ENCODE peak calls at places on chromosomes 7 and 10, in eight cellular contexts. X, M, L, R, Z, J, B and P are unnamed samples.

GRCh38 chr10:115844592-115844991 is 428.4 kb downstream of the GFRA1 start:
- DNase-seq in X (no peak), M (no peak), L (no peak), R (peak; percentile 31), Z (no peak), J (no peak), B (no peak), P (no peak)

GRCh38 chr7:26202019-26202985 is 757 bp downstream of the CBX3 start:
- DNase-seq in X (peak; percentile 41), M (peak; percentile 77), L (peak; percentile 22), R (peak; percentile 24), Z (peak; percentile 54), J (peak; percentile 64), B (peak; percentile 64), P (peak; percentile 37)

GRCh38 chr10:46311501-46311951 is 24.7 kb downstream of the ANTXRL start:
- DNase-seq in X (no peak), M (no peak), L (no peak), R (no peak), Z (no peak), J (no peak), B (no peak), P (no peak)

GRCh38 chr7:158023563-158024350 is 563.9 kb downstream of the PTPRN2 start:
- DNase-seq in X (no peak), M (no peak), L (no peak), R (no peak), Z (no peak), J (no peak), B (no peak), P (no peak)

GRCh38 chr10:97411411-97411810 is 10.3 kb upstream of the RRP12 start:
- DNase-seq in X (no peak), M (no peak), L (no peak), R (peak; percentile 86), Z (peak; percentile 69), J (no peak), B (no peak), P (peak; percentile 72)

GRCh38 chr7:121604627-121605296 is 208.7 kb upstream of the FAM3C start:
- DNase-seq in X (no peak), M (no peak), L (no peak), R (peak; percentile 50), Z (peak; percentile 5), J (no peak), B (peak; percentile 77), P (no peak)

GRCh38 chr10:62443866-62444265 is 69.7 kb downstream of the ZNF365 start:
- DNase-seq in X (no peak), M (no peak), L (no peak), R (no peak), Z (no peak), J (no peak), B (no peak), P (no peak)

GRCh38 chr7:35652124-35652523 is 42.8 kb downstream of the HERPUD2 start:
- DNase-seq in X (no peak), M (peak; percentile 67), L (no peak), R (no peak), Z (no peak), J (no peak), B (no peak), P (no peak)

GRCh38 chr7:30923774-30924413 is 12.2 kb downstream of the AQP1 start:
- DNase-seq in X (no peak), M (peak; percentile 23), L (peak; percentile 5), R (no peak), Z (no peak), J (peak; percentile 2), B (no peak), P (no peak)

GRCh38 chr10:34061846-34062245 is 727.4 kb upstream of the NRP1 start:
- DNase-seq in X (no peak), M (no peak), L (no peak), R (peak; percentile 66), Z (no peak), J (no peak), B (no peak), P (no peak)

GRCh38 chr7:135238112-135238744 is 4.6 kb downstream of the STRA8 start:
- DNase-seq in X (no peak), M (no peak), L (no peak), R (no peak), Z (no peak), J (no peak), B (peak; percentile 44), P (no peak)

GRCh38 chr7:68689087-68689433 is 909.2 kb upstream of the AUTS2 start:
- DNase-seq in X (no peak), M (no peak), L (no peak), R (no peak), Z (no peak), J (no peak), B (no peak), P (peak; percentile 92)

GRCh38 chr10:20593649-20594048 is 303.5 kb downstream of the NEBL start:
- DNase-seq in X (no peak), M (no peak), L (no peak), R (no peak), Z (no peak), J (no peak), B (no peak), P (no peak)

GRCh38 chr7:111678281-111678680 is 116.0 kb upstream of the IMMP2L start:
- DNase-seq in X (no peak), M (no peak), L (no peak), R (no peak), Z (peak; percentile 21), J (no peak), B (no peak), P (no peak)

GRCh38 chr7:102024769-102025391 is 207.5 kb downstream of the CUX1 start:
- DNase-seq in X (no peak), M (no peak), L (no peak), R (no peak), Z (no peak), J (no peak), B (no peak), P (no peak)

GRCh38 chr7:19442016-19442785 is 266.6 kb downstream of the POLR1F start:
- DNase-seq in X (no peak), M (no peak), L (no peak), R (no peak), Z (peak; percentile 75), J (peak; percentile 26), B (peak; percentile 82), P (peak; percentile 28)

GRCh38 chr10:74244097-74244685 is 93.2 kb downstream of the ADK start:
- DNase-seq in X (no peak), M (no peak), L (no peak), R (peak; percentile 7), Z (peak; percentile 69), J (no peak), B (peak; percentile 56), P (no peak)

GRCh38 chr7:99457646-99458493 is 8.1 kb downstream of the ATP5MF start:
- DNase-seq in X (no peak), M (no peak), L (no peak), R (no peak), Z (no peak), J (no peak), B (no peak), P (no peak)

GRCh38 chr10:56646301-56646700 is 285.2 kb upstream of the ZWINT start:
- DNase-seq in X (no peak), M (no peak), L (no peak), R (no peak), Z (no peak), J (no peak), B (no peak), P (no peak)

GRCh38 chr10:33735463-33735862 is 401.0 kb upstream of the NRP1 start:
- DNase-seq in X (no peak), M (no peak), L (no peak), R (peak; percentile 34), Z (peak; percentile 43), J (no peak), B (no peak), P (peak; percentile 59)

GRCh38 chr10:124294811-124295770 is 123.6 kb downstream of the OAT start:
- DNase-seq in X (no peak), M (no peak), L (no peak), R (no peak), Z (no peak), J (no peak), B (no peak), P (no peak)

GRCh38 chr7:5278781-5279180 is 4.0 kb upstream of the SLC29A4 start:
- DNase-seq in X (no peak), M (no peak), L (no peak), R (no peak), Z (no peak), J (no peak), B (no peak), P (no peak)

GRCh38 chr7:140526214-140526613 is 46.9 kb upstream of the MKRN1 start:
- DNase-seq in X (no peak), M (no peak), L (no peak), R (no peak), Z (no peak), J (no peak), B (no peak), P (no peak)

GRCh38 chr7:106003525-106004064 is 40.5 kb downstream of the CDHR3 start:
- DNase-seq in X (no peak), M (no peak), L (no peak), R (no peak), Z (no peak), J (no peak), B (no peak), P (no peak)

GRCh38 chr7:2736411-2736914 is 48.5 kb downstream of the AMZ1 start:
- DNase-seq in X (no peak), M (no peak), L (no peak), R (no peak), Z (no peak), J (no peak), B (no peak), P (no peak)